ENCODE peak calls at places on chromosomes 13 and 19, in nine cellular contexts. Y is tibial artery; M is adipocyte; W is Jurkat, Clone E6-1; Z is foreskin fibroblast; U is body of pancreas; X is cardiac fibroblast; Q is small intestine; S is GM23338. B is an unnamed sample.

GRCh38 chr19:55581828-55582223 is 1.2 kb upstream of the ZNF579 start:
- DNase-seq in X (no peak), S (no peak), U (no peak), Q (no peak), Y (no peak), W (no peak), Z (peak), M (no peak), B (no peak)

GRCh38 chr13:24339937-24340607 is 30.7 kb downstream of the C1QTNF9 start:
- DNase-seq in S (peak), X (no peak), M (no peak), Q (no peak), Z (no peak), W (no peak), U (no peak), Y (peak), B (no peak)

GRCh38 chr19:30165228-30165813 is 206.9 kb upstream of the ZNF536 start:
- DNase-seq in U (no peak), Q (no peak), S (no peak), Z (no peak), W (no peak), M (no peak), Y (no peak), X (no peak), B (no peak)

GRCh38 chr19:18057557-18057956 is 29.2 kb downstream of the IL12RB1 start:
- DNase-seq in W (no peak), S (no peak), M (no peak), Q (no peak), X (peak), U (no peak), Y (peak), Z (peak), B (no peak)

GRCh38 chr13:99859178-99860177 is 112.1 kb downstream of the ZIC5 start:
- DNase-seq in X (no peak), Y (no peak), U (no peak), W (no peak), S (no peak), Q (peak), Z (no peak), M (no peak), B (no peak)

GRCh38 chr19:18669524-18669817 is 14.0 kb upstream of the CRTC1 start:
- DNase-seq in Z (no peak), U (no peak), S (no peak), Y (no peak), X (peak), Q (no peak), W (no peak), M (no peak), B (no peak)

GRCh38 chr19:53927745-53928144 is 18.7 kb downstream of the CACNG7 start:
- DNase-seq in U (peak), W (peak), Y (no peak), M (peak), X (peak), Q (no peak), Z (peak), S (peak), B (no peak)

GRCh38 chr19:2282062-2282861 is at the start of gene PEAK3:
- DNase-seq in M (peak), X (peak), Z (peak), W (no peak), Q (peak), U (peak), S (peak), Y (peak), B (peak)

GRCh38 chr19:40251244-40251643 is 24.8 kb upstream of the CCNP start:
- DNase-seq in S (no peak), W (no peak), Y (no peak), Q (no peak), U (no peak), Z (no peak), X (no peak), M (no peak), B (no peak)

GRCh38 chr19:42436006-42436405 is 6.7 kb downstream of the CXCL17 start:
- DNase-seq in U (no peak), X (peak), Z (peak), W (no peak), S (no peak), M (peak), Q (no peak), Y (no peak), B (no peak)

GRCh38 chr13:98110749-98111148 is 32.1 kb upstream of the FARP1 start:
- DNase-seq in Q (no peak), Z (no peak), X (no peak), W (no peak), Y (no peak), M (no peak), U (no peak), S (no peak), B (no peak)

GRCh38 chr13:84609716-84610115 is 727.4 kb upstream of the SLITRK1 start:
- DNase-seq in S (no peak), W (no peak), X (peak), M (peak), Q (no peak), Y (no peak), Z (peak), U (no peak), B (no peak)

GRCh38 chr13:29754486-29754806 is 96.0 kb downstream of the UBL3 start:
- DNase-seq in S (peak), Y (no peak), X (peak), M (peak), U (no peak), W (peak), Z (peak), Q (no peak), B (no peak)

GRCh38 chr13:113742000-113742441 is 17.0 kb upstream of the TMEM255B start:
- DNase-seq in Z (peak), W (no peak), M (peak), U (no peak), Q (peak), S (peak), X (peak), Y (no peak), B (peak)

GRCh38 chr19:18102916-18103542 is 5.5 kb downstream of the MAST3 start:
- DNase-seq in S (no peak), M (no peak), W (no peak), Q (no peak), X (no peak), Y (no peak), Z (no peak), U (no peak), B (no peak)

GRCh38 chr13:113145496-113145895 is 13.0 kb upstream of the PROZ start:
- DNase-seq in U (no peak), W (no peak), X (no peak), M (no peak), Q (no peak), S (no peak), Y (no peak), Z (no peak), B (peak)

GRCh38 chr19:56291857-56292256 is 19.3 kb downstream of the EDDM13 start:
- DNase-seq in Y (no peak), X (no peak), U (no peak), Z (no peak), Q (no peak), M (no peak), S (no peak), W (no peak), B (no peak)

GRCh38 chr13:113437408-113438010 is 15.8 kb downstream of the ADPRHL1 start:
- DNase-seq in Y (no peak), M (no peak), Q (no peak), U (no peak), Z (peak), X (peak), W (no peak), S (no peak), B (no peak)

GRCh38 chr13:113083022-113083373 is 22.6 kb upstream of the F7 start:
- DNase-seq in W (no peak), M (no peak), Q (no peak), S (no peak), X (no peak), Y (no peak), Z (no peak), U (no peak), B (no peak)

GRCh38 chr13:29956771-29957170 is 106.4 kb upstream of the UBL3 start:
- DNase-seq in Y (no peak), Q (no peak), W (no peak), Z (no peak), X (no peak), M (no peak), S (no peak), U (no peak), B (peak)

GRCh38 chr13:73754727-73755292 is 379.4 kb downstream of the KLF12 start:
- DNase-seq in M (peak), W (peak), Y (no peak), Z (peak), X (peak), Q (peak), U (no peak), S (peak), B (peak)

GRCh38 chr13:41825691-41826090 is 135.2 kb downstream of the VWA8 start:
- DNase-seq in Y (no peak), S (no peak), M (no peak), Q (no peak), X (no peak), W (no peak), Z (no peak), U (no peak), B (no peak)

GRCh38 chr19:37304884-37305255 is 66.0 kb upstream of the ZNF527 start:
- DNase-seq in Z (no peak), X (no peak), Y (no peak), U (no peak), M (no peak), S (no peak), W (no peak), Q (no peak), B (no peak)

GRCh38 chr19:40378509-40378908 is 11.5 kb downstream of the HIPK4 start:
- DNase-seq in S (no peak), M (no peak), W (no peak), Y (no peak), Z (no peak), Q (no peak), U (no peak), X (no peak), B (no peak)

GRCh38 chr19:5585461-5586299 is 17.9 kb upstream of the TINCR start:
- DNase-seq in S (peak), W (peak), Y (no peak), X (no peak), Z (peak), M (no peak), U (no peak), Q (no peak), B (peak)

DNA sequence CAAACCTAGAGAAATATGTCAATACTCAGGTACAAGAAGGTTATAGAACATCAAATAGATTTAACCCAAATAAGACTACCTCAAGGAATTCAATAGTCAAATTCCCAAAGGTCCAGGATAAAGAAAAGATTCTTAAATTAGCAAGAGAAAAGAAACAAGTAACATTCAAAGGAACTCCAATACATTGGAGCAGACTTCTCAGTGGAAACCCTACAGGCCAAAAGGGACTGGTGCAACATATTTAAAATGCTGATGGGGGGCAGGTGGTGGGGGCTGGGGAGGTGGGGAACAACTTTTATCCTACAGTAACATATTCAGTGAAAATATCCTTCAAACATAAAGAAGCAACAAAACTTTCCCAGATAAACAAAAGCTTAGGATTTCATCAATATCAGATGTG is 23.1 kb downstream of the ITGBL1 start:
- DNase-seq in S (peak), X (no peak), Y (no peak), U (no peak), W (no peak), M (no peak), Q (no peak), Z (no peak), B (no peak)
- H3K4me3 ChIP-seq in S (no peak), X (no peak), Y (no peak), U (no peak), W (no peak), M (no peak), Q (no peak), Z (no peak), B (no peak)

DNA sequence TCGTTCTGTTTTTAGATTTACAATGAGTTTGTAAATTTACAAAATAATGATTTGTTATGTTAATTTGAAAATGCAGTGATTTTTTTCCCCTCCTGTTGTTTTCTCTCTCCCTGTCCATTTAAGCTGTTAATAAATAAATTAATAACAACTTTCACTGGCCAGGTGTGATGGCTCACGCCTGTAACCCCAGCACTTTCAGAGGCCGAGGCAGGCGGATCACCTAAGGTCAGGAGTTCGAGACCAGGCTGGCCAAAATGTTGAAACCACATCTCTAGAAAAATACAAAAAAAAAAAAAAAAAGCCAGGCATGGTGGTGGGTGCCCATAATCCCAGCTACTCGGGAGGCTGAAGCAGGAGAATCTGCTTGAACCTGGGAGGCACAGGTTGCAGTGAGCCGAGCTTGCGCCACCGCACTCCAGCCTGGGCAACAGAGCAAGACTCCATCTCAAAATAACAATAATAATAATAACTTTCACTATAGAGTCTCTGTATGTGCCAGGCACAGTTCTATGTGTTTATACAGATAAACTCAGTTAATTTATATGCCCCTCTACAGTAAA is 229.2 kb upstream of the ARGLU1 start:
- DNase-seq in Q (no peak), M (no peak), S (no peak), Z (no peak), U (no peak), Y (no peak), X (no peak), W (no peak), B (no peak)
- H3K4me3 ChIP-seq in Q (no peak), M (no peak), S (no peak), Z (no peak), U (no peak), Y (no peak), X (no peak), W (no peak), B (no peak)

DNA sequence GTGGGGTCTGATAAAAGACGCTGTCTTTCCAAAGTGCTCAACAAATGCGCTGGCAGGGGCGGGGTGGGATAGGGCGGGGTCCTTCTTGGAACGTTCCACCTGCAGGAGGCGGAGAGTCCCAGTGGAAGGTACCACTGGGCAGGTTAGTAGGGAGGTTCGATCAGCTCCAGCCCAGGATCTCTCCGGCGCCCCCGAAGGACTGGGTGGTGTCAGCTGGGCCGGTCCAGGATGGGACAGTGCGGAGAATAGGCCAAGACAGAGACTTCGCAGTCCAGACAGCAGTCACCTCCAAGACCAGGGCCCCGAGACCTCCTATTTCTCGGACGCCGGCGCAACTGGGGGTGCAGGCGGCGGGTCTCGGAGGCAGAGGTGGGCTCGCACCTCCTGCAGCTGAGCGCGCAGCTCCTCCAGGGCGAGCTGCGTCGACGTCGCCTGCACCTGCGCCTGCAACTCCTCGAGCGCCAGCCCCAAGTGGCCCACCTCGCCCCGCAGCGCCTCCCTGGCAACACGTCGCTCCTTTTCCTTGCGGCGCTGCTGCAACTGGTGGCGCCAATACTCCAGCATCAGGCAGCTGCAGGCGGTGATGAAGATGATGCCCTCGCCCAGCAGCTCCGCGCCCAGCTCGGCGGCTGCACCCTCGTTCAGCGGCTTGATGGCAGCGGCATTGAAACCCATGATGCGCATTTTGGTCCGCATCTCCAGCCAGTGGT is 21.6 kb downstream of the VASP start:
- DNase-seq in Y (no peak), M (no peak), Q (peak), S (peak), U (peak), W (no peak), Z (peak), X (no peak), B (no peak)
- H3K4me3 ChIP-seq in Y (no peak), M (no peak), Q (peak), S (peak), U (no peak), W (no peak), Z (no peak), X (no peak), B (no peak)

DNA sequence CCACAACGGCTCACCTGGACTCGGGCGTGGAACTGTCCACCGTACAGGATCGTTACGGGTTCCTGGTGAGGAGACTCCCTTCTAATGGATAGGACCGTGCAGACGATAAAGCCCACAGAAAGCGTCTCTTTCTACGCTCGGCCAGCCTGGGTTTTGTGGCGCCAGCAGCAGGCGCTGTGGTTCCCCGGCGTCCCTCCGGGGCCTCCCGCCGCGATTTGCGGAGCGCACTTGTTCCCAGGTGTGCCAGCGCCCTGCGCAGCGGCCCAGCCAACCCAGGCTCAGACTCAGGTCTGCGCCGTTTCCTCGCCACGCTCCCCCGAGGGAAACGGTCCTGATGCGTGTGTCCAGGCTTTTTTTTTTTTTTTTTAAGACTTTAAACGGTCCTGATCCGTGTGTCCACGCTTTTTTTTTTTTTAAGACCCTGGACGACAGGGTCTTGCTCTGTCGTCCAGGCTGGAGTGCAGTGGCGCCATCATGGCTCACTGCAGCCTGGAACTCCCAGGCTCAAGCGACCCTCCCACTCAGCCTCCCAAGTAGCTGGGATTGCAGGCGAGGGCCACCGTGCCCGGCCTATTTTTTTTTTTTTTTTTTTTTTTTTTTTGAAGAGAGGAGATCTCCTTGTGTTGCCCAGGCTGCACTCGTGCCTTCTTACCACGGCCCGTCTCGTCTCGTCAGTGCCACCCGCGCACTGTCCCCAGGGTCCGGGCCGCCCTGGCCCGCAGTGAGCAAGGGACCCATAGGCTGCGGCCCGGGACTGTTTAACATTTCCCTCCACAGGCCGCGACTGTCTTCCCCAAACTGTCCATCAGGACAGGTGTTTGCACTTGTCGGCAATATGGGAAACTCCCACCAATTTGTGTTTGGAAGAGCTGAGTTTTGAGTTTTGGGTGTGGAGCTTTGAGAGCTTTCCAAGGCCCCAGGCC is 23.8 kb downstream of the GJA3 start:
- DNase-seq in S (peak), U (peak), X (no peak), W (no peak), Z (peak), Q (peak), Y (no peak), M (no peak), B (peak)
- H3K4me3 ChIP-seq in S (peak), U (no peak), X (no peak), W (no peak), Z (no peak), Q (no peak), Y (no peak), M (peak), B (no peak)

GRCh38 chr19:12884627-12884925 is 2.4 kb downstream of the KLF1 start:
- DNase-seq in Z (no peak), Y (no peak), W (no peak), Q (no peak), X (no peak), M (no peak), S (no peak), U (no peak), B (no peak)

GRCh38 chr19:12884202-12884601 is 2.8 kb downstream of the KLF1 start:
- DNase-seq in M (no peak), Q (no peak), W (no peak), S (no peak), Z (no peak), X (no peak), U (no peak), Y (no peak), B (no peak)

GRCh38 chr19:12886943-12887747 is at the start of gene KLF1:
- DNase-seq in U (no peak), Q (no peak), S (no peak), Z (no peak), X (no peak), W (no peak), M (no peak), Y (no peak), B (no peak)

GRCh38 chr19:12885749-12886706 is 973 bp downstream of the KLF1 start:
- DNase-seq in X (peak), M (no peak), Q (no peak), Y (no peak), S (peak), U (no peak), W (no peak), Z (no peak), B (no peak)

GRCh38 chr19:12884926-12885748 is 1.9 kb downstream of the KLF1 start:
- DNase-seq in M (peak), W (peak), U (peak), Z (peak), X (peak), S (peak), Y (peak), Q (peak), B (peak)
- H3K4me3 ChIP-seq in M (peak), W (peak), U (no peak), Z (no peak), X (peak), S (peak), Y (peak), Q (peak), B (peak)

DNA sequence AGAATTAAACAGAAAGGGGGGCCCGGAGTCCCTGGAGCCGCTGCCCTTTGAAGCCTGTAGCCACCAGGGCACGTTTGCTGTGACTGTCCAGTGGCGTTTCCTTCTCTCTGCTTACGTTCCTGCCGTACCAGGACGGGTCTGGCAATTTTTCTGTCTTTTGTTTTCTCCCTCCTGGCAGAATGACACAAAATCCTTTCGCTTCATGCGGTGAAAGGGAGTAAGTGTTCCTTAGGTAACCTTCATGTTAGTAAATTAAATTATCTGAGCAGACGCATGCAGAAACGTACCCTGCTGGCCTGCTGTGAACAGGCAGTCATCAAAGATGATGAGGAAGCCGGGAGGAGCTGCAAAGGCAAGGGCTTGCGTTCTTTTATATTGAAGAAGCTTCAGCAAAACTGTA is 299.3 kb upstream of the ARGLU1 start:
- DNase-seq in M (peak), S (peak), Q (no peak), W (no peak), Z (peak), U (no peak), X (no peak), Y (no peak), B (no peak)
- H3K4me3 ChIP-seq in M (peak), S (no peak), Q (no peak), W (no peak), Z (no peak), U (no peak), X (no peak), Y (peak), B (no peak)

GRCh38 chr19:39082745-39083598 is 1.2 kb upstream of the ACP7 start:
- DNase-seq in S (no peak), Y (no peak), X (no peak), Z (no peak), Q (no peak), W (no peak), M (no peak), U (no peak), B (no peak)
- H3K4me3 ChIP-seq in S (peak), Y (no peak), X (no peak), Z (no peak), Q (no peak), W (no peak), M (peak), U (no peak), B (peak)

GRCh38 chr19:1168562-1168873 is 5.5 kb downstream of the SBNO2 start:
- DNase-seq in S (no peak), Z (no peak), Y (no peak), Q (no peak), U (no peak), M (no peak), W (no peak), X (no peak), B (no peak)
- H3K4me3 ChIP-seq in S (no peak), Z (no peak), Y (no peak), Q (no peak), U (no peak), M (peak), W (no peak), X (peak), B (no peak)